ENCODE peak calls at places on chromosome 10, in four cellular contexts. T, C, N and L are unnamed samples.

GRCh38 chr10:125187238-125188194 is 27.2 kb upstream of the CTBP2 start:
- DNase-seq in C (no peak), N (no peak), T (no peak), L (no peak)

GRCh38 chr10:126459032-126459831 is 71.0 kb upstream of the ADAM12 start:
- DNase-seq in T (no peak), C (no peak), N (no peak), L (no peak)

GRCh38 chr10:1095498-1095897 is 39.3 kb downstream of the WDR37 start:
- DNase-seq in T (no peak), C (no peak), N (no peak), L (no peak)

GRCh38 chr10:97823734-97824133 is 25.9 kb upstream of the GOLGA7B start:
- DNase-seq in N (no peak), C (no peak), T (no peak), L (no peak)

GRCh38 chr10:688621-689426 is 644 bp downstream of the DIP2C start:
- DNase-seq in T (no peak), N (no peak), C (no peak), L (peak)

GRCh38 chr10:106830466-106830865 is 334.0 kb downstream of the SORCS1 start:
- DNase-seq in C (no peak), N (no peak), T (no peak), L (no peak)

GRCh38 chr10:66627156-66627555 is 298.7 kb upstream of the LRRTM3 start:
- DNase-seq in C (peak), T (no peak), N (no peak), L (peak)

GRCh38 chr10:32459072-32459703 is 13.2 kb downstream of the CCDC7 start:
- DNase-seq in N (no peak), T (no peak), C (no peak), L (no peak)

DNA sequence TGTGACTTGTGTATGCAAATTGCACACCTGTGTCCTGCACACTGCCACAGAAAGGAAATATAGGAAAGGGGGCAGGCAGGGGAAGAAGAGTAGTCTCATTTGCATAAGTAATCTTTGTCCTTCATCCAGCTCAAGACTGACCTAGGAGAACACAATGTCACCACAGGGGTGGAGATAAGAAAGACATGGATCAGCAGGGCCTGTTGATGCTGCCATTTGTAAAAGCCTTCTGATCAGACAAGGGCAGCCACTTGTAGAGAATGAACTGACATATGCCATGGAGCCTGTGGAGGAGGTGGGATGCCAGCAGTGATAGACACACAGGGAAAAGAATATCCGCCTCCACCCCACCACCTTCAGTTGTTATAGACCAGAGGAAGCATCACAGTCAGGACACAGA is 528.9 kb downstream of the HTR7 start:
- DNase-seq in T (no peak), C (no peak), N (no peak), L (no peak)
- TF ChIP-seq FOXK2 in T (no peak), C (no peak), N (no peak), L (no peak)

GRCh38 chr10:72076756-72077155 is 11.6 kb downstream of the SPOCK2 start:
- DNase-seq in C (no peak), T (no peak), N (no peak), L (no peak)
- TF ChIP-seq FOXK2 in C (no peak), T (no peak), N (no peak), L (no peak)

GRCh38 chr10:22631646-22632278 is 82.6 kb downstream of the PIP4K2A start:
- DNase-seq in N (no peak), C (peak), T (peak), L (no peak)
- TF ChIP-seq FOXK2 in N (no peak), C (no peak), T (peak), L (no peak)

DNA sequence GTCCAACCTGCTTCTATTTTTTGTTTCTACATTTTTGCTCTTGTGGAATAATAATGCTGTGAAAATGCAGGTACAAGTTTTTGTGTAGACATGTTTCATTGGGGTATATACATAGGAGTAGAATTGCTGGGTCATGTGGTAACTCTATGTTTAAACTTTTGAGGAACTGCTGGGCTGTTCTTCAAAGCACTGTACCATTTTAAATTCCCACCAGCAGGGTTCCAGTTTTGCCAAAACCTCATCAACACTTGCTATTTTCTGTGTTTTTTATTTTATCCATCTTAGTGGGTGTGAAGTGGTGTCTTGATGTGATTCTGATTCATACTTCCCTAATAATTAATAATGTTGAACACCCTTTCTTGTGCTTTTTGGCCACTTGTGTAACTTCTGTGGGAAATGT is 138.6 kb downstream of the RGS10 start:
- DNase-seq in C (no peak), N (no peak), T (no peak), L (no peak)
- TF ChIP-seq FOXK2 in C (no peak), N (no peak), T (no peak), L (no peak)